ENCODE peak calls at places on chromosome 16, in six cellular contexts. J, B, K, M, U and W are unnamed samples.

GRCh38 chr16:75280331-75280804 is 28.9 kb upstream of the BCAR1 start:
- DNase-seq in M (no peak), K (no peak), B (no peak), J (no peak), U (no peak), W (no peak)

GRCh38 chr16:28875134-28876015 is 2.9 kb upstream of the ATP2A1 start:
- DNase-seq in M (no peak), B (no peak), J (no peak), U (no peak), K (no peak), W (no peak)

GRCh38 chr16:29680180-29680598 is 1.2 kb downstream of the QPRT start:
- DNase-seq in J (no peak), K (peak; percentile 48), M (no peak), U (no peak), B (no peak), W (no peak)

GRCh38 chr16:3215601-3216262 is 19.2 kb downstream of the ZNF200 start:
- DNase-seq in B (no peak), K (no peak), J (no peak), U (no peak), M (no peak), W (no peak)

GRCh38 chr16:76483510-76483909 is 206.3 kb downstream of the CNTNAP4 start:
- DNase-seq in J (no peak), K (no peak), U (no peak), M (no peak), B (no peak), W (no peak)

GRCh38 chr16:4208529-4208835 is 33.4 kb downstream of the SRL start:
- DNase-seq in J (no peak), U (no peak), M (no peak), B (no peak), K (no peak), W (no peak)

GRCh38 chr16:83797013-83797412 is 10.8 kb upstream of the HSBP1 start:
- DNase-seq in J (no peak), B (no peak), M (no peak), U (no peak), K (no peak), W (no peak)

GRCh38 chr16:7651803-7652570 is 319.3 kb downstream of the RBFOX1 start:
- DNase-seq in M (no peak), K (no peak), U (no peak), B (no peak), J (no peak), W (no peak)

GRCh38 chr16:14302031-14302398 is 230.9 kb downstream of the MRTFB start:
- DNase-seq in J (peak; percentile 74), K (peak; percentile 68), U (peak; percentile 73), B (peak; percentile 88), M (no peak), W (peak; percentile 68)

GRCh38 chr16:7303677-7304200 is 28.9 kb upstream of the RBFOX1 start:
- DNase-seq in B (no peak), U (no peak), J (no peak), K (no peak), M (no peak), W (no peak)

GRCh38 chr16:13070268-13070667 is 168.9 kb downstream of the SHISA9 start:
- DNase-seq in B (no peak), U (no peak), K (no peak), J (no peak), M (peak; percentile 42), W (no peak)

GRCh38 chr16:53089434-53090270 is 34.9 kb downstream of the CHD9 start:
- DNase-seq in M (peak; percentile 20), J (no peak), K (no peak), B (no peak), U (no peak), W (peak; percentile 85)

GRCh38 chr16:21235199-21235585 is 1.7 kb downstream of the ANKS4B start:
- DNase-seq in J (no peak), K (no peak), U (no peak), M (no peak), B (no peak), W (no peak)

GRCh38 chr16:3142327-3142726 is 7.5 kb downstream of the ZNF213 start:
- DNase-seq in J (no peak), M (no peak), U (no peak), B (no peak), K (no peak), W (no peak)

GRCh38 chr16:19967561-19967960 is 82.9 kb upstream of the GPRC5B start:
- DNase-seq in U (no peak), K (no peak), B (no peak), J (no peak), M (no peak), W (no peak)

GRCh38 chr16:81586421-81586820 is 141.8 kb downstream of the CMIP start:
- DNase-seq in B (no peak), M (no peak), U (no peak), J (no peak), K (peak; percentile 46), W (peak; percentile 64)

GRCh38 chr16:84839054-84839453 is 19.3 kb downstream of the CRISPLD2 start:
- DNase-seq in U (peak; percentile 42), J (no peak), M (no peak), K (peak; percentile 24), B (peak; percentile 83), W (peak; percentile 81)

GRCh38 chr16:28491080-28491969 is 549 bp downstream of the CLN3 start:
- DNase-seq in J (peak; percentile 68), B (peak; percentile 75), K (peak; percentile 45), U (peak; percentile 43), M (peak; percentile 21), W (peak; percentile 70)

GRCh38 chr16:14539631-14540030 is 90.4 kb downstream of the PARN start:
- DNase-seq in U (no peak), M (no peak), K (no peak), B (no peak), J (no peak), W (no peak)

GRCh38 chr16:17939723-17940122 is 396.8 kb downstream of the NPIPA8 start:
- DNase-seq in B (no peak), U (no peak), J (no peak), M (no peak), K (no peak), W (no peak)

GRCh38 chr16:67833035-67833417 is 9.1 kb upstream of the THAP11 start:
- DNase-seq in M (no peak), B (no peak), K (no peak), J (no peak), U (peak; percentile 12), W (peak; percentile 38)

GRCh38 chr16:85675528-85675927 is 13.2 kb downstream of the GINS2 start:
- DNase-seq in U (no peak), K (no peak), J (no peak), B (no peak), M (no peak), W (peak; percentile 32)

GRCh38 chr16:15765880-15766279 is 90.9 kb downstream of the MYH11 start:
- DNase-seq in J (no peak), B (no peak), U (peak; percentile 51), K (peak; percentile 56), M (peak; percentile 4), W (peak; percentile 49)

GRCh38 chr16:4862639-4863038 is 15.4 kb downstream of the UBN1 start:
- DNase-seq in M (no peak), K (no peak), B (no peak), J (no peak), U (no peak), W (peak; percentile 77)

GRCh38 chr16:4465977-4466779 is 8.2 kb downstream of the NMRAL1 start:
- DNase-seq in J (no peak), M (no peak), U (no peak), B (no peak), K (no peak), W (no peak)

GRCh38 chr16:85157813-85158701 is 45.8 kb upstream of the CIBAR2 start:
- DNase-seq in M (no peak), K (no peak), J (no peak), B (no peak), U (no peak), W (no peak)

GRCh38 chr16:75256871-75257343 is 5.5 kb upstream of the BCAR1 start:
- DNase-seq in B (peak; percentile 72), M (no peak), U (no peak), J (peak; percentile 55), K (no peak), W (no peak)

GRCh38 chr16:54080524-54081008 is 206.0 kb downstream of the IRX3 start:
- DNase-seq in K (no peak), B (no peak), U (no peak), M (no peak), J (no peak), W (peak; percentile 99)

GRCh38 chr16:15786501-15786900 is 70.3 kb downstream of the MYH11 start:
- DNase-seq in U (no peak), B (no peak), K (no peak), M (no peak), J (no peak), W (no peak)

GRCh38 chr16:83813818-83814653 is 6.3 kb downstream of the HSBP1 start:
- DNase-seq in U (peak; percentile 32), K (peak; percentile 17), M (no peak), B (peak; percentile 40), J (peak; percentile 67), W (peak; percentile 20)

GRCh38 chr16:46894011-46894672 is 10.0 kb downstream of the GPT2 start:
- DNase-seq in K (no peak), M (peak; percentile 18), J (peak; percentile 79), B (no peak), U (peak; percentile 46), W (no peak)

GRCh38 chr16:25996052-25996451 is 304.3 kb downstream of the HS3ST4 start:
- DNase-seq in B (no peak), M (no peak), K (no peak), U (no peak), J (no peak), W (no peak)
- TF ChIP-seq CTCF in B (no peak), M (no peak), K (no peak), U (no peak), J (no peak), W (no peak)

GRCh38 chr16:1561836-1562235 is 28.4 kb downstream of the TMEM204 start:
- DNase-seq in U (no peak), K (no peak), M (no peak), B (no peak), J (no peak), W (no peak)
- TF ChIP-seq CTCF in U (no peak), K (no peak), M (no peak), B (no peak), J (no peak), W (no peak)

GRCh38 chr16:27353853-27354252 is 40.1 kb downstream of the IL4R start:
- DNase-seq in J (no peak), B (no peak), U (no peak), M (no peak), K (no peak), W (no peak)

GRCh38 chr16:27355610-27356009 is 41.8 kb downstream of the IL4R start:
- DNase-seq in B (peak; percentile 78), K (peak; percentile 37), M (no peak), U (peak; percentile 65), J (no peak), W (peak; percentile 52)

GRCh38 chr16:27359615-27360014 is 42.4 kb upstream of the IL21R start:
- DNase-seq in U (no peak), K (no peak), J (no peak), M (no peak), B (no peak), W (no peak)

GRCh38 chr16:27359051-27359450 is 42.9 kb upstream of the IL21R start:
- DNase-seq in J (no peak), K (no peak), M (no peak), U (no peak), B (no peak), W (no peak)

GRCh38 chr16:27356794-27357193 is 43.0 kb downstream of the IL4R start:
- DNase-seq in B (no peak), M (no peak), K (no peak), U (no peak), J (no peak), W (no peak)
- TF ChIP-seq CTCF in B (no peak), M (no peak), K (no peak), U (no peak), J (no peak), W (no peak)

GRCh38 chr16:88864099-88864498 is 2.4 kb downstream of the PABPN1L start:
- DNase-seq in M (no peak), K (no peak), U (no peak), J (no peak), B (no peak), W (no peak)
- TF ChIP-seq CTCF in M (no peak), K (no peak), U (no peak), J (no peak), B (no peak), W (no peak)